ENCODE peak calls at places on chromosomes 12 and 14, in six cellular contexts. One of them, this sample, is unnamed.

GRCh38 chr12:68532887-68533248 is 77.8 kb upstream of the RAP1B start:
- DNase-seq in A549: no peak
- DNase-seq in epithelial cell of esophagus: no peak
- DNase-seq in bronchial epithelial cell: no peak
- DNase-seq in left ventricle myocardium inferior: no peak
- DNase-seq in brain microvascular endothelial cell: no peak
- DNase-seq in this sample: no peak

GRCh38 chr14:57747036-57747435 is 118.9 kb downstream of the SLC35F4 start:
- DNase-seq in A549: peak
- DNase-seq in epithelial cell of esophagus: no peak
- DNase-seq in bronchial epithelial cell: peak
- DNase-seq in left ventricle myocardium inferior: no peak
- DNase-seq in brain microvascular endothelial cell: no peak
- DNase-seq in this sample: no peak

GRCh38 chr14:103541944-103542544 is 13.0 kb downstream of the TRMT61A start:
- DNase-seq in A549: no peak
- DNase-seq in epithelial cell of esophagus: no peak
- DNase-seq in bronchial epithelial cell: no peak
- DNase-seq in left ventricle myocardium inferior: no peak
- DNase-seq in brain microvascular endothelial cell: no peak
- DNase-seq in this sample: no peak

GRCh38 chr14:75435473-75435872 is 7.7 kb downstream of the JDP2 start:
- DNase-seq in A549: no peak
- DNase-seq in epithelial cell of esophagus: no peak
- DNase-seq in bronchial epithelial cell: no peak
- DNase-seq in left ventricle myocardium inferior: no peak
- DNase-seq in brain microvascular endothelial cell: no peak
- DNase-seq in this sample: peak

GRCh38 chr12:110619534-110619953 is 5.6 kb downstream of the TCTN1 start:
- DNase-seq in A549: no peak
- DNase-seq in epithelial cell of esophagus: no peak
- DNase-seq in bronchial epithelial cell: no peak
- DNase-seq in left ventricle myocardium inferior: no peak
- DNase-seq in brain microvascular endothelial cell: no peak
- DNase-seq in this sample: peak

GRCh38 chr12:130795906-130796305 is 43.1 kb downstream of the STX2 start:
- DNase-seq in A549: no peak
- DNase-seq in epithelial cell of esophagus: no peak
- DNase-seq in bronchial epithelial cell: no peak
- DNase-seq in left ventricle myocardium inferior: no peak
- DNase-seq in brain microvascular endothelial cell: no peak
- DNase-seq in this sample: no peak

GRCh38 chr12:5794156-5794555 is 150.9 kb downstream of the ANO2 start:
- DNase-seq in A549: no peak
- DNase-seq in epithelial cell of esophagus: no peak
- DNase-seq in bronchial epithelial cell: no peak
- DNase-seq in left ventricle myocardium inferior: no peak
- DNase-seq in brain microvascular endothelial cell: no peak
- DNase-seq in this sample: no peak

GRCh38 chr12:42741771-42742510 is 152.4 kb upstream of the PRICKLE1 start:
- DNase-seq in A549: no peak
- DNase-seq in epithelial cell of esophagus: no peak
- DNase-seq in bronchial epithelial cell: no peak
- DNase-seq in left ventricle myocardium inferior: no peak
- DNase-seq in brain microvascular endothelial cell: peak
- DNase-seq in this sample: no peak

GRCh38 chr12:89060133-89060532 is 292.2 kb downstream of the DUSP6 start:
- DNase-seq in A549: no peak
- DNase-seq in epithelial cell of esophagus: no peak
- DNase-seq in bronchial epithelial cell: no peak
- DNase-seq in left ventricle myocardium inferior: no peak
- DNase-seq in brain microvascular endothelial cell: no peak
- DNase-seq in this sample: no peak

GRCh38 chr12:130640496-130640895 is 75.6 kb downstream of the RIMBP2 start:
- DNase-seq in A549: no peak
- DNase-seq in epithelial cell of esophagus: no peak
- DNase-seq in bronchial epithelial cell: no peak
- DNase-seq in left ventricle myocardium inferior: no peak
- DNase-seq in brain microvascular endothelial cell: no peak
- DNase-seq in this sample: no peak

GRCh38 chr14:39381366-39381765 is 50.9 kb downstream of the FBXO33 start:
- DNase-seq in A549: no peak
- DNase-seq in epithelial cell of esophagus: no peak
- DNase-seq in bronchial epithelial cell: no peak
- DNase-seq in left ventricle myocardium inferior: no peak
- DNase-seq in brain microvascular endothelial cell: no peak
- DNase-seq in this sample: no peak

GRCh38 chr14:58078068-58078467 is 73.9 kb downstream of the ARMH4 start:
- DNase-seq in A549: no peak
- DNase-seq in epithelial cell of esophagus: peak
- DNase-seq in bronchial epithelial cell: peak
- DNase-seq in left ventricle myocardium inferior: no peak
- DNase-seq in brain microvascular endothelial cell: peak
- DNase-seq in this sample: no peak

GRCh38 chr12:124861492-124861891 is 2.2 kb downstream of the SCARB1 start:
- DNase-seq in A549: peak
- DNase-seq in epithelial cell of esophagus: peak
- DNase-seq in bronchial epithelial cell: peak
- DNase-seq in left ventricle myocardium inferior: peak
- DNase-seq in brain microvascular endothelial cell: peak
- DNase-seq in this sample: no peak

GRCh38 chr14:72916174-72916573 is 10.1 kb upstream of the DCAF4 start:
- DNase-seq in A549: peak
- DNase-seq in epithelial cell of esophagus: peak
- DNase-seq in bronchial epithelial cell: peak
- DNase-seq in left ventricle myocardium inferior: no peak
- DNase-seq in brain microvascular endothelial cell: no peak
- DNase-seq in this sample: no peak

GRCh38 chr12:87812030-87812429 is 217.2 kb downstream of the C12orf50 start:
- DNase-seq in A549: peak
- DNase-seq in epithelial cell of esophagus: peak
- DNase-seq in bronchial epithelial cell: peak
- DNase-seq in left ventricle myocardium inferior: no peak
- DNase-seq in brain microvascular endothelial cell: no peak
- DNase-seq in this sample: no peak

GRCh38 chr12:13044002-13044858 is at the start of gene FAM234B:
- DNase-seq in A549: peak
- DNase-seq in epithelial cell of esophagus: peak
- DNase-seq in bronchial epithelial cell: peak
- DNase-seq in left ventricle myocardium inferior: peak
- DNase-seq in brain microvascular endothelial cell: peak
- DNase-seq in this sample: peak

GRCh38 chr14:96077983-96078686 is 39.0 kb downstream of the C14orf132 start:
- DNase-seq in A549: no peak
- DNase-seq in epithelial cell of esophagus: peak
- DNase-seq in bronchial epithelial cell: peak
- DNase-seq in left ventricle myocardium inferior: no peak
- DNase-seq in brain microvascular endothelial cell: no peak
- DNase-seq in this sample: no peak

DNA sequence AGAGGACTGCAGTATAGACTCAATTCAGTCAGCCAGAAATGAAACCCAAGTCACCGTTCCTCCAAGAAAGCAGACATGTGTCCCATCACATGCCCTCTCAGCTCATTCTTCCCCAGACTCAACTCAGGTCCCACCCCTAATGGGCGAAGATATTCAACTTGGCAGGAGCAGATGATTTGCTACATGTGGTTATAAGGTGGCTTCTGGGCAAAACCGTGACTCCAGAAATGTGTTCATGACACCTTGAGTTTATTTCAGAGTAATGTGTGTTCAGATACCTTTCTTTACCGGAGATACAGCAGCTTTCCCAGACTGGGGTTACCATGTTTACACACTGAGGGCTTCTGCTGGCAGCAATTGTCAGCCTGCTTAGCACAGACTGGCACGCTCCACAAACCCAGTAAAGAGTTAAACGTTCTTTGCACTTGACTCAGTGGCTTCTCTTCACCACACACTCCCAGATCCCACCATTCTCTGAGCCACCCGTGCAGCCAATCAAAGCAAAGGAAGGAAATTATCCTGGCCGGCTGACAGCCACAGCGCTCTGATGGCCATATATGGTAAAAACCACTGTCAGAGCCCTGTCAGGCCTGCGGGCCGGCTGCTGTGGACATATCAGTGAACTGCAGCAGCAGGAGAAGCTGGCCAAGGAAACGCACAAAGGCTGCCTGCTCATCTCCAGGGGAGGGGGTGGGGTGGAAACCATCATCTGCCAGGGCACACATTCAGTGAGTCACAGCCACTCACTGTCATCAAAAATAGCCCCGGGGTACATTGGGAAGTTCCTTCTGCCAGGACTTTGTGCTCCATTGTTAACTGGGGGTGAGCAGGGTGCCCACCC is 39.9 kb downstream of the CORO1C start:
- DNase-seq in A549: peak
- DNase-seq in epithelial cell of esophagus: peak
- DNase-seq in bronchial epithelial cell: peak
- DNase-seq in left ventricle myocardium inferior: peak
- DNase-seq in brain microvascular endothelial cell: peak
- DNase-seq in this sample: peak
- TF ChIP-seq CTCF in A549: no peak
- TF ChIP-seq CTCF in epithelial cell of esophagus: peak
- TF ChIP-seq CTCF in bronchial epithelial cell: peak
- TF ChIP-seq CTCF in left ventricle myocardium inferior: peak
- TF ChIP-seq CTCF in brain microvascular endothelial cell: peak
- TF ChIP-seq CTCF in this sample: peak

GRCh38 chr12:85029456-85029855 is 6.6 kb downstream of the TSPAN19 start:
- DNase-seq in A549: peak
- DNase-seq in epithelial cell of esophagus: peak
- DNase-seq in bronchial epithelial cell: peak
- DNase-seq in left ventricle myocardium inferior: no peak
- DNase-seq in brain microvascular endothelial cell: no peak
- DNase-seq in this sample: peak
- TF ChIP-seq CTCF in A549: peak
- TF ChIP-seq CTCF in epithelial cell of esophagus: peak
- TF ChIP-seq CTCF in bronchial epithelial cell: no peak
- TF ChIP-seq CTCF in left ventricle myocardium inferior: peak
- TF ChIP-seq CTCF in brain microvascular endothelial cell: peak
- TF ChIP-seq CTCF in this sample: no peak

DNA sequence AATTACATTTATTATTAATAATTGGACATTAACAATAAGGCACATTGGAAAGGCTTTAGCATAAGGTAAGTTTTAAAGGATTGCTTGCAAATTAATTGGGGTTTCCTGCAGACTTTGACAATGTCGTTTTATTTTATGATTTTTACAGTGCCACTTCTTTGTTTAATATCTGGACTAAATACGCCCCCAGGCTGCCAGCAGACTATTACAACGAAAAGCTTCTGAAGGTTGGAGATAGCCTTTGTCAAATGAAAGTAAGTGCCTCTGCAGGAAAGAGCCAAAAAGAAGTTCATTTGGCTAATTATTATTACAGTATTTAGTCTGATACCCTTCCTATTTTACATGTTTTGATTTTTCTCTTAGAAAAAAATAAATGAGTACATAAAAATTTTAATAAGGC is 11.3 kb downstream of the CFAP54 start:
- DNase-seq in A549: no peak
- DNase-seq in epithelial cell of esophagus: peak
- DNase-seq in bronchial epithelial cell: no peak
- DNase-seq in left ventricle myocardium inferior: no peak
- DNase-seq in brain microvascular endothelial cell: no peak
- DNase-seq in this sample: peak
- TF ChIP-seq CTCF in A549: no peak
- TF ChIP-seq CTCF in epithelial cell of esophagus: no peak
- TF ChIP-seq CTCF in bronchial epithelial cell: no peak
- TF ChIP-seq CTCF in left ventricle myocardium inferior: peak
- TF ChIP-seq CTCF in brain microvascular endothelial cell: peak
- TF ChIP-seq CTCF in this sample: no peak

DNA sequence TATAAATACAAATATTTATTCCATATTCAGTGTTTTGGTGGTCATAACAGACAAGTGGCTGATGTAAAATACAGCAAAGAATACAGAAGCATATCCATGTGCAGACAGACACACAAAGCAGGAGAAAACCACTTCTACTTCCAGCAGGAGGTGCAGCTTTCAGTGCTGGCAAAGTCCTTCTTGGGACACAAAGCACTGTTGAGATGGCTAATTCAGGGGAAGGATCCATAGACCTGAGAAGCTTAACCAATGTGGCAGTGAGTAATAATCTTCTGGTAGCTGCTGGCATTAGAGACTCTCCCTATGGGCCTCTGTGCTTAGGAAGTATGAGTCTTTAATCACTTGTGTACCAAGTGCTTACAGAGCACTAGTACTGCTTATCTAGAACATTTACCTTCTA is 26.8 kb downstream of the AMN1 start:
- DNase-seq in A549: peak
- DNase-seq in epithelial cell of esophagus: peak
- DNase-seq in bronchial epithelial cell: peak
- DNase-seq in left ventricle myocardium inferior: no peak
- DNase-seq in brain microvascular endothelial cell: no peak
- DNase-seq in this sample: peak
- TF ChIP-seq CTCF in A549: peak
- TF ChIP-seq CTCF in epithelial cell of esophagus: peak
- TF ChIP-seq CTCF in bronchial epithelial cell: peak
- TF ChIP-seq CTCF in left ventricle myocardium inferior: peak
- TF ChIP-seq CTCF in brain microvascular endothelial cell: peak
- TF ChIP-seq CTCF in this sample: no peak

DNA sequence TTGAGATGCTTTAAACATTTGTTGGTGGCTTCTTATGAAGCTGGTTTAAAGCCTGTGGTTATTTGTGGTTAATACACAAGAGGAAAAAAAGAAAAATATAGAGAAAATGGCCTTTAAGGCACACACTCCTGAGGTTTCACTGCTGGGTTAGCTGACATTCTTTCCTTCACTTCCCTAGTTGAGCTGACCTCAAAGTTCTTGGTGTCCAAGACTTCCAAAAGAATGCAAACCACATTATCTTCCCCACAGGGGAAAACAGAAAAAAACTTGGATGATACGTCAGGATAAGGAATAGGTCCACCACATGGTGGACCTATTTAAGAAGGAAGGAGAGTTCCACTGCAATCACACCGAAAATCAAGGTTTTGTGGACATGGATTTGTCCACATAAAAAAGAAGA is 94.3 kb downstream of the SLC25A21 start:
- DNase-seq in A549: no peak
- DNase-seq in epithelial cell of esophagus: no peak
- DNase-seq in bronchial epithelial cell: no peak
- DNase-seq in left ventricle myocardium inferior: no peak
- DNase-seq in brain microvascular endothelial cell: no peak
- DNase-seq in this sample: no peak
- TF ChIP-seq CTCF in A549: no peak
- TF ChIP-seq CTCF in epithelial cell of esophagus: no peak
- TF ChIP-seq CTCF in bronchial epithelial cell: no peak
- TF ChIP-seq CTCF in left ventricle myocardium inferior: no peak
- TF ChIP-seq CTCF in brain microvascular endothelial cell: no peak
- TF ChIP-seq CTCF in this sample: no peak

DNA sequence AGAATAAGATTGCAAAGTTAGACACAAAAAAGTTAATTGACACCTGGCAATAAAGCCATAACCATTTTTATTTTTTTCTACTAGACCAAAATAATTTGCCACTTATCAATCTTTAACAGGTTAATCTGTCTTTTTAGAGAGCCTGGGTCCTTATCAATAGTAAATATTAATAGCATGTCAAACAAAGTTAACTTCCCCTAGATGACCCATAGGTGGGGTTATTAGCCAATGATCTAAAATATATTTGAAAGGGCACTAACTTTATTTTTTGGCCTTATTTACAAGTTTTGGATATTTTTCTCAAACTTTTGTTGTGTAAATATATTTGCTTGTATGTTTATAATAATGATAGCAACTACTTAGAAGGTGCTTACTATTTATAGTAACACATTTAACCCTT is 3.9 kb downstream of the ANKRD33 start:
- DNase-seq in A549: no peak
- DNase-seq in epithelial cell of esophagus: no peak
- DNase-seq in bronchial epithelial cell: no peak
- DNase-seq in left ventricle myocardium inferior: no peak
- DNase-seq in brain microvascular endothelial cell: no peak
- DNase-seq in this sample: peak
- TF ChIP-seq CTCF in A549: peak
- TF ChIP-seq CTCF in epithelial cell of esophagus: no peak
- TF ChIP-seq CTCF in bronchial epithelial cell: no peak
- TF ChIP-seq CTCF in left ventricle myocardium inferior: peak
- TF ChIP-seq CTCF in brain microvascular endothelial cell: peak
- TF ChIP-seq CTCF in this sample: no peak

This sample was measured in NB4.